ENCODE peak calls at places on chromosomes 11 and 22, in four cellular contexts. P, D, M and L are unnamed samples.

GRCh38 chr22:47658182-47658581 is 895.7 kb downstream of the TBC1D22A start:
- DNase-seq in D (no peak), P (no peak), M (no peak), L (no peak)

GRCh38 chr11:122220321-122220720 is 104.3 kb upstream of the BLID start:
- DNase-seq in P (no peak), M (no peak), D (no peak), L (no peak)

GRCh38 chr22:36397081-36397766 is 9.5 kb upstream of the MYH9 start:
- DNase-seq in P (no peak), D (no peak), M (no peak), L (no peak)

GRCh38 chr22:36301851-36302250 is 48.9 kb downstream of the APOL1 start:
- DNase-seq in D (no peak), M (no peak), P (no peak), L (no peak)

GRCh38 chr11:111324277-111324720 is 26.0 kb downstream of the POU2AF3 start:
- DNase-seq in M (no peak), D (no peak), P (no peak), L (no peak)

GRCh38 chr11:35464308-35464707 is 45.0 kb upstream of the SLC1A2 start:
- DNase-seq in P (no peak), M (no peak), D (peak), L (no peak)

GRCh38 chr22:19837915-19838314 is 16.8 kb downstream of the GNB1L start:
- DNase-seq in P (no peak), M (no peak), D (no peak), L (no peak)

GRCh38 chr11:66429983-66430602 is 8.6 kb downstream of the MRPL11 start:
- DNase-seq in D (peak), P (peak), M (no peak), L (peak)

GRCh38 chr11:125304111-125304639 is 139.6 kb downstream of the PKNOX2 start:
- DNase-seq in P (no peak), D (no peak), M (no peak), L (no peak)

GRCh38 chr22:36303115-36303467 is 50.2 kb downstream of the APOL1 start:
- DNase-seq in M (no peak), P (no peak), D (no peak), L (no peak)

GRCh38 chr22:32699686-32700085 is 101.8 kb upstream of the TIMP3 start:
- DNase-seq in D (no peak), M (no peak), P (no peak), L (no peak)

GRCh38 chr22:42074846-42075245 is 798 bp downstream of the PHETA2 start:
- DNase-seq in P (no peak), M (no peak), D (no peak), L (no peak)

GRCh38 chr11:19962795-19963163 is 197.5 kb downstream of the DBX1 start:
- DNase-seq in M (no peak), D (no peak), P (no peak), L (no peak)

GRCh38 chr11:129618046-129618569 is 197.5 kb upstream of the TMEM45B start:
- DNase-seq in P (no peak), D (no peak), M (no peak), L (no peak)

GRCh38 chr22:20229916-20230775 is 38.0 kb downstream of the RTN4R start:
- DNase-seq in P (peak), D (no peak), M (no peak), L (no peak)

GRCh38 chr11:19209617-19210016 is 7.8 kb upstream of the CSRP3 start:
- DNase-seq in D (no peak), P (no peak), M (no peak), L (no peak)

GRCh38 chr11:2591805-2592204 is 108.0 kb downstream of the KCNQ1OT1 start:
- DNase-seq in M (peak), P (peak), D (no peak), L (peak)

GRCh38 chr22:33986167-33986771 is 66.0 kb upstream of the LARGE1 start:
- DNase-seq in P (no peak), M (no peak), D (no peak), L (no peak)

GRCh38 chr22:17095538-17095937 is 10.7 kb downstream of the IL17RA start:
- DNase-seq in P (no peak), M (no peak), D (peak), L (no peak)

GRCh38 chr22:44126807-44127206 is 53.9 kb upstream of the PARVG start:
- DNase-seq in M (no peak), P (no peak), D (no peak), L (no peak)

GRCh38 chr22:44736581-44737413 is 15.6 kb upstream of the ARHGAP8 start:
- DNase-seq in P (no peak), M (no peak), D (no peak), L (no peak)

GRCh38 chr11:71304491-71304890 is 52.1 kb upstream of the SHANK2 start:
- DNase-seq in D (no peak), M (peak), P (no peak), L (no peak)

GRCh38 chr11:72721276-72721675 is 30.9 kb downstream of the ARAP1 start:
- DNase-seq in M (no peak), D (no peak), P (no peak), L (no peak)

GRCh38 chr11:93537767-93538261 is 5.4 kb downstream of the SMCO4 start:
- DNase-seq in P (peak), D (no peak), M (peak), L (peak)

GRCh38 chr11:91981995-91982394 is 242.6 kb upstream of the FAT3 start:
- DNase-seq in D (no peak), P (peak), M (no peak), L (no peak)

GRCh38 chr11:11731311-11732083 is 109.7 kb upstream of the GALNT18 start:
- DNase-seq in M (no peak), D (no peak), P (peak), L (no peak)

GRCh38 chr11:120956710-120957500 is 67.0 kb upstream of the TBCEL start:
- DNase-seq in D (no peak), M (no peak), P (no peak), L (no peak)

GRCh38 chr22:28917747-28918543 is 34.6 kb downstream of the ZNRF3 start:
- DNase-seq in M (no peak), P (peak), D (peak), L (no peak)

GRCh38 chr11:84289381-84289906 is 1003.3 kb upstream of the CCDC90B start:
- DNase-seq in P (no peak), D (no peak), M (no peak), L (no peak)

GRCh38 chr11:69721745-69722144 is 17.9 kb upstream of the FGF19 start:
- DNase-seq in D (peak), M (no peak), P (peak), L (no peak)
- TF ChIP-seq CTCF in D (peak), M (peak), P (peak), L (no peak)

GRCh38 chr11:133977067-133977681 is 20.4 kb upstream of the IGSF9B start:
- DNase-seq in M (no peak), P (no peak), D (no peak), L (no peak)
- TF ChIP-seq CTCF in M (no peak), P (no peak), D (no peak), L (no peak)

GRCh38 chr22:38398609-38399401 is 56.2 kb downstream of the KCNJ4 start:
- DNase-seq in M (peak), D (peak), P (peak), L (peak)
- TF ChIP-seq CTCF in M (no peak), D (no peak), P (no peak), L (no peak)

DNA sequence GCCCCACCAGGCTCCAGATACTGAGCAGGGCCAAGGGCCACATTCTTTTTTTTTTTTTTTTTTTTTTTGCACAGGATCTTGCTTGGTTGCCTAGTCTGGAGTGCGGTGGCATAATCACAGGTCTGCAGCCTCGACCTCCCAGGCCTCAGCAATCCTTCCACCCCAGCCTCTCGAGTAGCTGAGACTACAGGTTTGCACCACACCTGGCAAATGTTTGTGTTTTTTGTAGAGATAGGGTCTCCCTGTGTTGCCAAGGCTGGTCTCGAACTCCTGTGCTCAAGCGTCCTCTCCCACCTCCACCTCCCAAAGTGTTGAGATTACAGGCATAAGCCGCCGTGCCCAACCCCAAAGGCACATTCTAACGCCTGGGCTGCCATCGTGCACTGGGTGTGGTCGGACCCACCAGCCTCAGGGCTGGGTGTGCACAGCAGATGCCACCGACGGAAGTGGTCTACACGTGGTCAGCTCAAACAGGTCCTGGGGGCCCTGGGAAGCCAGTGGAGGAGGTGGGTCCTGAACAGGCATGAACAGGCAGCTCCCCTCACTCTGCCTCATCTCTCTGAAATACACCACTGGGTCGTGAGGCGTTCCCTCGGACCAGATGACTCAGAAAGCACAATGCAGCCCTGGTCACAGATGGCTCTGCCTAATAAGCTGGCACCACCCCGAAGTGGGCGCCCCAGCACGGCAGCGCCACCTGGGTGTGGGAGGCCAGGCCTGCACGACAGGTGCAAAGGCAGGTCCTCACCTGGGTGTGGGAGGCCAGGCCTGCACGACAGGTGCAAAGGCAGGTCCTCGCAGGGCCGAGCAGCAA is 5.1 kb upstream of the B4GALNT4 start:
- DNase-seq in D (no peak), P (peak), M (peak), L (peak)
- TF ChIP-seq CTCF in D (peak), P (peak), M (peak), L (peak)

DNA sequence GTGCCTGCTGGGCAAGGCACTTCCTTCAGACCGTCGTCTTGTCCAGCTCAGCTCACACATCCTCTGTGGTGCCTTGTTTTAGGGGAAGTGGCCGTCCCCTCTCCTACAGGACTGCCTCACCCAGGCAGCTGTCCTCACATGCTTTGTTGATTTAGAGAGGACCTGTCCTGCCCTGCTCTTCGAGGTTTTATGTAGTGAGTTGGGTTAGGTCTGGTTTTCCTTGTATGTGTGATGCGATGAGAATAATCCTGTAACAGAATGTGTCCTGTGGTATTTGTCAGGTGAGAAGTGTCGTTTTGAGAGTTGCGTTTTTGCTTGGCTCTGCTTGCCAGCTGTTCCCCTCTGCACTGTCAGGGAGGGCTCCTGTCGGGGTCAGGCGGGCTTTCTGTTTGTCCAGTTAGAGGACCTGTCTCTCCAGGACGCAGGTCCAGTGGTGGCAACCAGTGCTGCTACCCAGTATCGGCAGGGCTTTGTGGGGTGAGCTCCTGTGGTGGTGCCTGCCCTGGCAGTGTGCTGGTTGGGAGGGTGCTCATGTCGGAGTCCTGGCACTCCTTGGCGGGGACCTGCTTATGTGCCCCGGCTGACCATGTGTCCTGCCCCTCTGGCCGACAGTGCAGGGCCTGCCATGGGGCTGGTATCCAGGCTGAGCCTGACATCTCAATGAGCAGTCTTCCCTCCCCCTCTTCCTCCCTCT is 41.3 kb downstream of the MUC6 start:
- DNase-seq in P (no peak), D (no peak), M (no peak), L (no peak)
- TF ChIP-seq CTCF in P (no peak), D (no peak), M (no peak), L (no peak)

DNA sequence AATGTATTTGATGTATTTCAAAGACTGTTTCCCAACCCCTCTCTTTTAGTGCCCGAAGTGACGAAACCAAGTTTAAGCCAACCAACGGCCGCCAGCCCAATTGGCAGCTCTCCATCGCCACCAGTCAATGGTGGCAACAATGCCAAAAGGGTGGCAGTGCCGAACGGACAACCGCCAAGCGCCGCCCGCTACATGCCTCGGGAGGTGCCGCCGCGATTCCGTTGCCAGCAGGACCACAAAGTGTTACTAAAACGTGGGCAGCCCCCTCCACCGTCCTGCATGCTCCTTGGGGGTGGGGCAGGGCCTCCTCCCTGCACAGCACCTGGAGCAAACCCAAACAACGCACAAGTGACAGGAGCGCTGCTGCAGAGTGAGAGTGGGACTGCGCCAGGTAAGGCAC is 84.1 kb downstream of the TNRC6B start:
- DNase-seq in M (peak), D (no peak), P (no peak), L (no peak)
- TF ChIP-seq CTCF in M (no peak), D (no peak), P (no peak), L (no peak)

DNA sequence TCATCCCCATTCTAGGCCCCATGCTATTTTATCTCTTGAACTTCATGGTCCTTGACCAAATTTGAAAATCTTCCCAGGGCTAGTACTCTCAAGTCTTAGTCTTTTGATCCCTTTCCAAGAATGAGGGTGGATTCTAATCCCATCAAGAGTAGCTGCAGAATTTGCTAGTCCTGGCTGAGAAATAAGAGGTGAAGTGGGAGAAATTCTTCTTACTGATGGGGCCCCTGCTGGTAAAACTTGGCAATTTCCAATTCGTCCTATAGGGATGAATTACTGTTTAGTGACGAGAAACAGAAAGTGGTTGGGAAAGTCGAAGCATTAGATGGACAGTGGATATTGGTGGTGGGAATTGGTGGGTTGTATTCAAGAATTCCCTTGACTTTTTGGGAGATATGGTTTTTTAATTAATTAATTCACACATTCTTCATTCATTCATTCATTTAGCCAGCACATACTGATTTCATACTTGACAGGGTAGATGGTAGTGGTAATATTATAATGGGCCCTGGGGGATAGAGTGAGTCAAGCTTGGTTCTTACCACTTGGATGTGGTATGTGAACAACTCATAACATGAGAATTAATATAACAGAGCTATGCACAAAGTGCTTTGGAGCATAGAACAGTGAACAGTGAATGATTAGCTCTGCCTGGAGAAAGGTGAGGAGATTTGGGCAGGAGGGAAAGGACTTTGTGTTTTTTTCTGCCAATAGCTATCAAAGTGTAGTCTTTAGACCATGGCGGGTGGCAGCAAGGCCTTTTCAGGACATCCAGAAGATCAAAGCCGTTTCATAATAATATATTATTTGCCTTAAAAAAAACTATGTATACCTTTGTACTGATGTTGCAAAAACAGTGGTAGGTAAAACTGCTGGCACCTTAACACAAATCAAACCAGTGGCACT is 103.8 kb downstream of the STIM1 start:
- DNase-seq in P (no peak), M (peak), D (peak), L (no peak)
- TF ChIP-seq CTCF in P (no peak), M (peak), D (peak), L (peak)

DNA sequence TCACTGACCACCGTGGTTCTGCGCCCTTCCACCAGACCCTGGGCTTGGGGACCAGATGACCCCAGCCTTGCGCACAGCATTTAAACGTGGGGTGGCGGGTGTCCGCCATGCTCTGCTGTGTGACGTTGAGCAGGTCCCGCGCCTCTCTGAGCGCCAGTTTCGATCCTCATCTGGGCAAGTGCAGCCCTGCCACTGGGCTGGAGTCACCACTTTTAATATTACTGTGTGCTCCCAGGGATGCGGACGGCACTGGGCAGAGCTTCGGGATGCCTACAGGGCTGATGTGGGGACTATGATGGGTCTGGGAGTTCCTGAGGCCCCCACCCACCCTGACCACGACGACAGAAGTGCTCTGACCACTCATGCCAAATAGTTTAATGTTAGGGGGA is 1.2 kb upstream of the NUDT8 start:
- DNase-seq in P (no peak), D (no peak), M (no peak), L (peak)
- TF ChIP-seq CTCF in P (no peak), D (no peak), M (no peak), L (no peak)

GRCh38 chr11:77558380-77558779 is 31.4 kb upstream of the AQP11 start:
- DNase-seq in P (no peak), M (no peak), D (no peak), L (no peak)

GRCh38 chr11:77560605-77561004 is 29.1 kb upstream of the AQP11 start:
- DNase-seq in M (no peak), P (no peak), D (no peak), L (no peak)

GRCh38 chr11:77559686-77560425 is 29.9 kb upstream of the AQP11 start:
- DNase-seq in M (no peak), D (no peak), P (no peak), L (no peak)

GRCh38 chr11:77561257-77561656 is 28.5 kb upstream of the AQP11 start:
- DNase-seq in P (no peak), D (no peak), M (no peak), L (no peak)

DNA sequence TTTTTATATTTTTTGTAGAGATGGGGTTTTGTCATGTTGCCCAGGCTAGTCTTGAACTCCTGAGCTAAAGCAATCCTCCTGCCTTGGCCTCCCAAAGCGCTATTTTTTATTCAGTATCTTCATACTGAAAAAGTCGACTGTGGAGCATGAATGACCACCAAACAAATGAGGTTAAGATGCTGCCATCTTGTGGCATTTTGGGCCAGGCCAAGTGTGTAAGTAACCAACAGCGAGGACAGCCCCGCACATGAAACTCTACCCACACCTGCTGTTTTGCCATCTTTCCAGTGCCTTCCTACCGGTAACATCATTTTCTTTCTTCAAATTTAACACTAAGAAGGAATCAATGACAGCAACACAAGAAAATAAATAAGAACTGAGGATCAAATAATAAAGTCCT is 32.2 kb upstream of the AQP11 start:
- DNase-seq in P (peak), D (peak), M (no peak), L (no peak)
- TF ChIP-seq CTCF in P (no peak), D (peak), M (no peak), L (no peak)

DNA sequence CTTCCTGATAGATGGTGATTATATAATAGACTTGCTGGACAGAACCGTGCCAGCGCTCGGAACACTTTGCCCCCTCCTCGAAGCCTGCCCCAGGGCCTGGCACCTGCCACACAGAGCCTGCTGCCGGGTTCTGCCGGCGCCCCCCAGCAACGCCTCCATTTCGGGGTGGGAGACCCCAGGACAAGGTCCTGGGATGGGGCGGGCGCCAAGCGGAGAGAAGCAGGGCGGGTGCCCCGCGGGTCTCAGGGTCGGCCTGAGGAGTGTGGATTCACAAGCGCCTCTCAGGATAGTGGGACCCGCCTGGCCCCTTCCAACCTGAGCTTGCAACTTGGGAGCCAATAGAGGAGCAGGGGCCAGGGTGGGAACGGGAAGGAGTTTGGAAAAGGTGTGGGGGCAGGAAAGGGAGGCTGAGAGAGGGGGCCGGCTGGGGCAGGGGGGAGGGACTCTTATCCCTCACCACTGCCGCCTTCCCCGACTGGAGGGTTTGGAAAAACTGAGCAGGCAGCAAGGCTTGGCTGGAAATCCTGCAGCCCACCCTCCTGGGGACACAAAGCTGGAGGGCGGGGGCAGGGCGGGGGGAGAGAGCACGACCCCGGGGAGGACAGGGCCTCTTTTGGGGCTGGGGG is 3.3 kb upstream of the BCL9L start:
- DNase-seq in D (no peak), M (peak), P (peak), L (peak)
- TF ChIP-seq CTCF in D (no peak), M (no peak), P (no peak), L (no peak)